ENCODE peak calls at places on chromosomes 1 and 21, in four cellular contexts. O is fibroblast of lung, D is GM23338, S is HCT116. Z is an unnamed sample.

GRCh38 chr1:242008788-242009500 is 10.0 kb upstream of the MAP1LC3C start:
- DNase-seq in O (no peak), D (peak), S (no peak), Z (no peak)

GRCh38 chr1:1283821-1284220 is 3.6 kb downstream of the SCNN1D start:
- DNase-seq in O (no peak), D (peak), S (no peak), Z (no peak)

GRCh38 chr1:246221390-246222240 is 285.5 kb downstream of the SMYD3 start:
- DNase-seq in O (no peak), D (no peak), S (no peak), Z (no peak)

GRCh38 chr1:59446257-59446901 is 149.5 kb downstream of the FGGY start:
- DNase-seq in O (peak), D (peak), S (no peak), Z (no peak)

GRCh38 chr1:156126043-156126700 is 11.7 kb downstream of the LMNA start:
- DNase-seq in O (peak), D (peak), S (peak), Z (peak)

GRCh38 chr1:90951009-90951408 is 70.8 kb downstream of the ZNF644 start:
- DNase-seq in O (no peak), D (no peak), S (no peak), Z (no peak)

GRCh38 chr1:9249534-9250335 is 15.2 kb downstream of the H6PD start:
- DNase-seq in O (no peak), D (peak), S (no peak), Z (peak)

GRCh38 chr1:94115254-94115899 is 5.6 kb downstream of the ABCA4 start:
- DNase-seq in O (no peak), D (no peak), S (no peak), Z (no peak)

GRCh38 chr1:200429221-200429751 is 19.4 kb upstream of the ZNF281 start:
- DNase-seq in O (peak), D (no peak), S (no peak), Z (no peak)

GRCh38 chr1:48082271-48082925 is 85.2 kb upstream of the TRABD2B start:
- DNase-seq in O (no peak), D (no peak), S (no peak), Z (no peak)

GRCh38 chr1:81305997-81306452 is 494.7 kb upstream of the ADGRL2 start:
- DNase-seq in O (peak), D (peak), S (no peak), Z (no peak)

GRCh38 chr1:233064988-233065387 is 114.6 kb downstream of the NTPCR start:
- DNase-seq in O (no peak), D (no peak), S (no peak), Z (no peak)

GRCh38 chr1:41382531-41383090 is 21.4 kb downstream of the FOXO6 start:
- DNase-seq in O (peak), D (peak), S (peak), Z (no peak)

GRCh38 chr1:23129846-23130245 is 38.8 kb downstream of the LUZP1 start:
- DNase-seq in O (peak), D (no peak), S (no peak), Z (no peak)

GRCh38 chr1:206658264-206658980 is 23.1 kb downstream of the DYRK3 start:
- DNase-seq in O (no peak), D (peak), S (peak), Z (peak)

GRCh38 chr21:39182484-39183271 is 573 bp downstream of the PSMG1 start:
- DNase-seq in O (no peak), D (no peak), S (no peak), Z (no peak)

GRCh38 chr1:33332357-33332789 is 11.5 kb upstream of the A3GALT2 start:
- DNase-seq in O (peak), D (no peak), S (no peak), Z (no peak)

GRCh38 chr1:245580651-245581050 is 425.9 kb downstream of the KIF26B start:
- DNase-seq in O (no peak), D (no peak), S (no peak), Z (no peak)

GRCh38 chr1:87386217-87386790 is 57.6 kb downstream of the LMO4 start:
- DNase-seq in O (no peak), D (no peak), S (no peak), Z (no peak)

GRCh38 chr1:27068922-27069321 is 56.3 kb upstream of the TENT5B start:
- DNase-seq in O (no peak), D (no peak), S (no peak), Z (no peak)

GRCh38 chr1:27557596-27558340 is 46.2 kb downstream of the AHDC1 start:
- DNase-seq in O (peak), D (peak), S (peak), Z (no peak)

GRCh38 chr1:37509181-37509580 is 5.4 kb downstream of the MEAF6 start:
- DNase-seq in O (peak), D (peak), S (no peak), Z (no peak)

GRCh38 chr1:25820247-25821111 is 725 bp downstream of the MTFR1L start:
- DNase-seq in O (peak), D (peak), S (no peak), Z (peak)

GRCh38 chr1:234987415-234988159 is 141.1 kb downstream of the TOMM20 start:
- DNase-seq in O (peak), D (peak), S (no peak), Z (no peak)

GRCh38 chr1:155912056-155912536 is 947 bp upstream of the RIT1 start:
- DNase-seq in O (no peak), D (peak), S (no peak), Z (no peak)

GRCh38 chr1:77583483-77583882 is 99.0 kb downstream of the ZZZ3 start:
- DNase-seq in O (no peak), D (no peak), S (no peak), Z (no peak)

GRCh38 chr1:43251024-43251423 is 18.8 kb upstream of the TMEM125 start:
- DNase-seq in O (no peak), D (no peak), S (no peak), Z (no peak)

GRCh38 chr1:178633068-178633467 is 92.0 kb upstream of the RALGPS2 start:
- DNase-seq in O (peak), D (no peak), S (no peak), Z (no peak)

GRCh38 chr1:212013672-212014071 is 21.7 kb downstream of the INTS7 start:
- DNase-seq in O (no peak), D (no peak), S (no peak), Z (no peak)

GRCh38 chr1:218348628-218349185 is 3.6 kb downstream of the TGFB2 start:
- DNase-seq in O (peak), D (no peak), S (no peak), Z (no peak)

GRCh38 chr1:111624382-111624781 is 4.8 kb downstream of the RAP1A start:
- DNase-seq in O (no peak), D (no peak), S (no peak), Z (no peak)

GRCh38 chr1:221858758-221859157 is 116.9 kb upstream of the DUSP10 start:
- DNase-seq in O (peak), D (no peak), S (no peak), Z (no peak)

GRCh38 chr1:242784074-242784473 is 259.6 kb upstream of the PLD5 start:
- DNase-seq in O (no peak), D (no peak), S (no peak), Z (no peak)

GRCh38 chr1:237814319-237814924 is 76.3 kb downstream of the ZP4 start:
- DNase-seq in O (peak), D (peak), S (no peak), Z (no peak)

GRCh38 chr1:224287714-224288113 is 42.3 kb downstream of the NVL start:
- DNase-seq in O (no peak), D (peak), S (no peak), Z (no peak)

GRCh38 chr1:169879034-169879835 is 14.5 kb downstream of the SCYL3 start:
- DNase-seq in O (peak), D (no peak), S (no peak), Z (no peak)

GRCh38 chr1:181076852-181077251 is 11.6 kb upstream of the IER5 start:
- DNase-seq in O (no peak), D (no peak), S (no peak), Z (no peak)

GRCh38 chr1:162136760-162137537 is 67.5 kb downstream of the NOS1AP start:
- DNase-seq in O (peak), D (peak), S (peak), Z (no peak)

GRCh38 chr1:3070654-3071506 is 1.9 kb downstream of the PRDM16 start:
- DNase-seq in O (peak), D (peak), S (no peak), Z (no peak)
- TF ChIP-seq EZH2 in O (no peak), D (peak), S (no peak), Z (no peak)

GRCh38 chr1:65066766-65067490 is 81.1 kb upstream of the AK4 start:
- DNase-seq in O (peak), D (peak), S (peak), Z (peak)
- TF ChIP-seq EZH2 in O (no peak), D (no peak), S (no peak), Z (no peak)

DNA sequence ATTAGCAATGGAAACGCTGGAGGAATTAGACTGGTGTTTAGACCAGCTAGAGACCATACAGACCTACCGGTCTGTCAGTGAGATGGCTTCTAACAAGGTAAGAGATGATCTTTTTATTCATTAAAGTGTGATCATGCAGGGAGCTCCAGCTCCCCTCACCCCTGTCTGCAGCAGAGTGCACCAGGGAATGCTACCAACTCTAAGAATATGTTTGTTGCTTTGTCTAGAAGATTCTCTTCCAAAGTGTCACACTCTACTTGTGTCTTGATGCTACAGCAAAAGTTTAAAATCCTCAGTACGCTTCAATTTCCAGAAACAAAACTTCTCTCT is 201.5 kb upstream of the SGIP1 start:
- DNase-seq in O (no peak), D (no peak), S (no peak), Z (no peak)
- TF ChIP-seq EZH2 in O (no peak), D (no peak), S (no peak), Z (no peak)

GRCh38 chr1:198650506-198650905 is 11.7 kb downstream of the PTPRC start:
- DNase-seq in O (no peak), D (no peak), S (no peak), Z (no peak)

GRCh38 chr1:198649598-198650338 is 10.9 kb downstream of the PTPRC start:
- DNase-seq in O (no peak), D (no peak), S (no peak), Z (no peak)

GRCh38 chr1:198653815-198654413 is 15.1 kb downstream of the PTPRC start:
- DNase-seq in O (no peak), D (no peak), S (no peak), Z (no peak)

GRCh38 chr1:198648584-198648983 is 9.7 kb downstream of the PTPRC start:
- DNase-seq in O (no peak), D (no peak), S (no peak), Z (no peak)

DNA sequence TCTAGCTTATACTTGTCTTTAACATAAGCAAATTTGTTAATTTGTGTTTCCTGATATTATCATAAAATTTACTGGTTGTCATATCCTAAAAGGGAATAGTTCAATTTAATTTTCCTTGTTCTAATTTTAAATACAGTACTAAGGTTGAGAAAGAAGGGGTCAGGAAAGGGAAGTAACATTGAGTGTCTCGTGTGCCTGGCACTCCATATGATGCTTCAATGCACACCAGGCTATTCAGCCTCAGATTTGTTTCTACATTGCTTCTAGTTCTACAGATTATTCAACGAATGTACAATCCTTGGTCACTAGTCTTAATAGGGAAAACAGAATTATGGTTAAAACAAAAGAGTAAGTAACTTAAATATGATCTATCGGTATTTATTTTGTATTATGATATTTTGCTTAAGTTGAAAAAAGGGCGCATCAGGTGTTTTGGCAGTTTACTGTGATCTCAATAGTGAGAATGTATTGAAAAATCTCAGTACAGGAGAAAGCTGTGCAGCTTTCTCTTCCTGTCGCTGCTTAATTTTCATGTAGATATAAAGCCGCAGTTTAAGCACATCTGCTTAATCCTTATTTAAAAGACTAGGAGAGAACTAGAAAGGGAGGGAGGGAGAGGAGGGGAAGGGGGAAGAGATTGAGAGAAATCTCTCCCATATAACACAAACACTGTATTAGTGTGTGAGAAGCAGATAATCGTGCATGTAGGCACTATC is 13.0 kb downstream of the PTPRC start:
- DNase-seq in O (no peak), D (no peak), S (no peak), Z (no peak)
- TF ChIP-seq EZH2 in O (no peak), D (no peak), S (no peak), Z (no peak)

Z was measured in DND-41.